ENCODE peak calls at places on chromosomes 5 and 9, in ten cellular contexts. N, G, V, R, Z, U, C, A, L and O are unnamed samples.

GRCh38 chr9:118003240-118003639 is 299.0 kb downstream of the TLR4 start:
- DNase-seq in A (no peak), G (no peak), V (peak; percentile 5), C (no peak), Z (no peak), L (peak; percentile 1), R (no peak), U (no peak), N (no peak), O (peak; percentile 7)

GRCh38 chr9:89606567-89607311 is 1.9 kb downstream of the GADD45G start:
- DNase-seq in V (peak; percentile 90), R (no peak), C (no peak), G (peak; percentile 64), A (peak; percentile 58), L (peak; percentile 76), U (peak; percentile 41), N (peak; percentile 30), Z (peak; percentile 7), O (peak; percentile 57)

GRCh38 chr5:141664733-141665461 is 13.7 kb upstream of the FCHSD1 start:
- DNase-seq in L (peak; percentile 73), U (peak; percentile 88), R (peak; percentile 59), C (no peak), G (peak; percentile 83), N (peak; percentile 43), V (peak; percentile 84), A (peak; percentile 23), Z (peak; percentile 67), O (peak; percentile 88)

GRCh38 chr9:76688471-76689238 is 75.6 kb upstream of the PCA3 start:
- DNase-seq in R (peak; percentile 50), C (no peak), U (no peak), A (no peak), N (no peak), V (no peak), G (no peak), Z (no peak), L (no peak), O (no peak)

GRCh38 chr5:38473008-38473407 is 83.4 kb downstream of the LIFR start:
- DNase-seq in N (no peak), R (no peak), V (peak; percentile 96), G (no peak), C (no peak), U (no peak), A (peak; percentile 32), Z (peak; percentile 18), L (no peak), O (peak; percentile 17)

GRCh38 chr5:169182797-169183196 is 118.1 kb downstream of the SLIT3 start:
- DNase-seq in L (no peak), A (no peak), Z (no peak), U (no peak), R (peak; percentile 42), G (no peak), V (no peak), C (no peak), N (no peak), O (no peak)

GRCh38 chr9:85741112-85741874 is 461 bp downstream of the AGTPBP1 start:
- DNase-seq in C (no peak), Z (peak; percentile 41), N (no peak), G (peak; percentile 54), V (peak; percentile 80), R (no peak), A (peak; percentile 69), L (peak; percentile 84), U (peak; percentile 61), O (peak; percentile 60)

GRCh38 chr9:613771-614347 is 227.6 kb upstream of the DMRT1 start:
- DNase-seq in Z (peak; percentile 58), R (peak; percentile 92), C (peak; percentile 75), N (peak; percentile 90), V (peak; percentile 95), L (peak; percentile 84), U (peak; percentile 70), A (peak; percentile 33), G (peak; percentile 58), O (peak; percentile 63)

GRCh38 chr5:80761176-80761575 is 106.4 kb upstream of the DHFR start:
- DNase-seq in L (peak; percentile 4), R (no peak), A (no peak), G (no peak), V (peak; percentile 77), U (peak; percentile 57), N (no peak), C (no peak), Z (no peak), O (peak; percentile 55)

GRCh38 chr5:14128079-14128478 is 15.1 kb upstream of the TRIO start:
- DNase-seq in L (no peak), R (no peak), Z (no peak), C (no peak), N (no peak), A (no peak), U (no peak), G (no peak), V (no peak), O (no peak)

GRCh38 chr5:145853952-145854351 is 18.8 kb upstream of the PRELID2 start:
- DNase-seq in Z (no peak), V (no peak), L (no peak), N (no peak), A (no peak), G (no peak), C (no peak), R (no peak), U (no peak), O (no peak)

GRCh38 chr9:71552480-71552879 is 215.8 kb downstream of the CEMIP2 start:
- DNase-seq in N (no peak), C (no peak), L (peak; percentile 64), U (peak; percentile 64), G (no peak), Z (no peak), V (peak; percentile 60), A (no peak), R (no peak), O (peak; percentile 43)

GRCh38 chr5:146962801-146963355 is 84.3 kb upstream of the PPP2R2B start:
- DNase-seq in U (no peak), A (no peak), G (no peak), Z (no peak), C (peak; percentile 26), V (no peak), L (no peak), N (no peak), R (peak; percentile 40), O (no peak)

GRCh38 chr9:92191801-92192200 is 76.6 kb upstream of the SPTLC1 start:
- DNase-seq in A (no peak), L (no peak), Z (no peak), N (peak; percentile 44), G (no peak), U (no peak), V (no peak), R (peak; percentile 78), C (no peak), O (no peak)